ENCODE peak calls at places on chromosomes 16 and 17, in six cellular contexts. L is LHCN-M2; O is GM18507; E is Calu3; B is effector memory CD4-positive, alpha-beta T cell; C is kidney glomerular epithelial cell. S is an unnamed sample.

GRCh38 chr17:19011581-19011980 is 7.0 kb upstream of the FAM83G start:
- DNase-seq in L (no peak), O (no peak), E (no peak), B (no peak), C (no peak), S (no peak)

GRCh38 chr17:68497885-68498319 is 14.3 kb upstream of the PRKAR1A start:
- DNase-seq in L (no peak), O (peak), E (no peak), B (no peak), C (no peak), S (no peak)

GRCh38 chr17:30323262-30323894 is 10.5 kb downstream of the TMIGD1 start:
- DNase-seq in L (no peak), O (no peak), E (peak), B (peak), C (no peak), S (no peak)

GRCh38 chr17:67211742-67212141 is 33.3 kb downstream of the HELZ start:
- DNase-seq in L (no peak), O (no peak), E (no peak), B (no peak), C (no peak), S (no peak)

GRCh38 chr17:79892457-79893236 is 53.4 kb upstream of the CBX4 start:
- DNase-seq in L (no peak), O (no peak), E (peak), B (no peak), C (no peak), S (no peak)

GRCh38 chr16:87897563-87898505 is 28.5 kb upstream of the SLC7A5 start:
- DNase-seq in L (no peak), O (no peak), E (no peak), B (peak), C (no peak), S (peak)

GRCh38 chr17:81097943-81098308 is 63.0 kb downstream of the BAIAP2 start:
- DNase-seq in L (peak), O (no peak), E (peak), B (no peak), C (peak), S (no peak)

GRCh38 chr17:74671031-74671771 is 41.5 kb downstream of the CD300LF start:
- DNase-seq in L (peak), O (no peak), E (peak), B (peak), C (peak), S (peak)